ENCODE peak calls at places on chromosomes 1 and 21, in five cellular contexts. B, L, W, U and C are unnamed samples.

GRCh38 chr1:240136402-240136801 is 44.7 kb downstream of the FMN2 start:
- DNase-seq in B (no peak), L (no peak), W (no peak), U (no peak), C (peak)

GRCh38 chr1:182702826-182703524 is 18.6 kb upstream of the RGS8 start:
- DNase-seq in B (no peak), L (no peak), W (no peak), U (no peak), C (no peak)

GRCh38 chr1:1075148-1075935 is 1.2 kb upstream of the RNF223 start:
- DNase-seq in B (no peak), L (no peak), W (no peak), U (no peak), C (no peak)

GRCh38 chr1:34500451-34500850 is 254.4 kb upstream of the GJB5 start:
- DNase-seq in B (no peak), L (no peak), W (no peak), U (peak), C (peak)

GRCh38 chr21:32094792-32095191 is 184.1 kb downstream of the MIS18A start:
- DNase-seq in B (no peak), L (no peak), W (no peak), U (peak), C (peak)

GRCh38 chr1:169557131-169557530 is 29.1 kb downstream of the F5 start:
- DNase-seq in B (no peak), L (no peak), W (no peak), U (peak), C (no peak)

GRCh38 chr1:207172321-207172720 is 68.3 kb downstream of the C4BPA start:
- DNase-seq in B (no peak), L (no peak), W (no peak), U (no peak), C (no peak)

GRCh38 chr1:53183277-53183990 is 13.2 kb upstream of the CPT2 start:
- DNase-seq in B (no peak), L (no peak), W (peak), U (no peak), C (peak)

GRCh38 chr1:118486213-118486612 is 301.2 kb upstream of the SPAG17 start:
- DNase-seq in B (no peak), L (no peak), W (no peak), U (peak), C (no peak)

GRCh38 chr1:228646717-228647522 is 88.4 kb upstream of the RHOU start:
- DNase-seq in B (peak), L (no peak), W (peak), U (peak), C (peak)

GRCh38 chr21:44065428-44065827 is 41.8 kb upstream of the PWP2 start:
- DNase-seq in B (no peak), L (no peak), W (no peak), U (no peak), C (peak)

GRCh38 chr1:1954831-1955441 is 35.9 kb upstream of the TMEM52 start:
- DNase-seq in B (no peak), L (no peak), W (no peak), U (peak), C (no peak)

GRCh38 chr1:62457955-62458354 is 21.1 kb downstream of the USP1 start:
- DNase-seq in B (no peak), L (no peak), W (no peak), U (no peak), C (no peak)

GRCh38 chr21:20882462-20883415 is 115.5 kb upstream of the NCAM2 start:
- DNase-seq in B (no peak), L (no peak), W (peak), U (peak), C (no peak)

GRCh38 chr21:43188181-43188580 is 19.4 kb downstream of the CRYAA start:
- DNase-seq in B (no peak), L (no peak), W (no peak), U (no peak), C (no peak)

GRCh38 chr21:32735524-32735923 is 7.7 kb upstream of the SYNJ1 start:
- DNase-seq in B (no peak), L (no peak), W (no peak), U (peak), C (no peak)

GRCh38 chr1:180433873-180434272 is 68.5 kb downstream of the ACBD6 start:
- DNase-seq in B (no peak), L (no peak), W (no peak), U (peak), C (no peak)

GRCh38 chr1:192552619-192553225 is 22.9 kb upstream of the RGS1 start:
- DNase-seq in B (no peak), L (no peak), W (no peak), U (no peak), C (no peak)

GRCh38 chr1:212651521-212651920 is 43.0 kb downstream of the ATF3 start:
- DNase-seq in B (no peak), L (no peak), W (no peak), U (no peak), C (peak)

GRCh38 chr1:35850716-35851115 is 32.3 kb upstream of the AGO1 start:
- DNase-seq in B (no peak), L (no peak), W (no peak), U (no peak), C (no peak)

GRCh38 chr1:44775930-44776748 is 799 bp downstream of the RPS8 start:
- DNase-seq in B (peak), L (no peak), W (peak), U (no peak), C (peak)

GRCh38 chr21:45478115-45478801 is 64.0 kb downstream of the SLC19A1 start:
- DNase-seq in B (no peak), L (peak), W (peak), U (peak), C (peak)

GRCh38 chr21:25997788-25998611 is 172.6 kb downstream of the APP start:
- DNase-seq in B (peak), L (no peak), W (peak), U (peak), C (no peak)

GRCh38 chr1:235887676-235888075 is 21.0 kb upstream of the LYST start:
- DNase-seq in B (no peak), L (no peak), W (no peak), U (no peak), C (no peak)

GRCh38 chr1:204637985-204638356 is 47.6 kb downstream of the LRRN2 start:
- DNase-seq in B (no peak), L (no peak), W (peak), U (no peak), C (peak)

GRCh38 chr1:58434181-58434580 is 112.3 kb downstream of the OMA1 start:
- DNase-seq in B (no peak), L (no peak), W (no peak), U (no peak), C (no peak)

GRCh38 chr1:19156676-19157075 is 53.4 kb downstream of the UBR4 start:
- DNase-seq in B (no peak), L (no peak), W (peak), U (no peak), C (peak)

GRCh38 chr1:71222668-71223067 is 141.8 kb upstream of the ZRANB2 start:
- DNase-seq in B (peak), L (no peak), W (no peak), U (no peak), C (no peak)

GRCh38 chr1:112957133-112957812 is 1.3 kb upstream of the SLC16A1 start:
- DNase-seq in B (peak), L (no peak), W (peak), U (peak), C (peak)

GRCh38 chr1:183281039-183281438 is 95.0 kb downstream of the LAMC2 start:
- DNase-seq in B (peak), L (peak), W (no peak), U (no peak), C (peak)

GRCh38 chr1:61976566-61976965 is 218.1 kb upstream of the L1TD1 start:
- DNase-seq in B (no peak), L (no peak), W (no peak), U (no peak), C (no peak)

GRCh38 chr1:154304664-154305337 is 16.1 kb upstream of the AQP10 start:
- DNase-seq in B (peak), L (no peak), W (no peak), U (no peak), C (no peak)

GRCh38 chr1:29469457-29469856 is 233.1 kb downstream of the PTPRU start:
- DNase-seq in B (no peak), L (no peak), W (no peak), U (no peak), C (peak)

GRCh38 chr21:46183910-46184624 is at the start of gene SPATC1L:
- DNase-seq in B (peak), L (no peak), W (peak), U (peak), C (peak)

GRCh38 chr1:52567943-52568342 is 15.1 kb upstream of the TUT4 start:
- DNase-seq in B (no peak), L (no peak), W (no peak), U (peak), C (no peak)

GRCh38 chr21:44375281-44375651 is 21.8 kb downstream of the TRPM2 start:
- DNase-seq in B (no peak), L (no peak), W (no peak), U (no peak), C (no peak)

GRCh38 chr21:42629856-42630410 is 23.5 kb upstream of the PDE9A start:
- DNase-seq in B (no peak), L (no peak), W (no peak), U (no peak), C (no peak)

GRCh38 chr1:25729774-25730173 is 70.2 kb upstream of the SELENON start:
- DNase-seq in B (no peak), L (no peak), W (no peak), U (no peak), C (no peak)

GRCh38 chr1:42937836-42938595 is 20.7 kb downstream of the SLC2A1 start:
- DNase-seq in B (peak), L (no peak), W (peak), U (no peak), C (no peak)

GRCh38 chr1:42935971-42936308 is 22.7 kb downstream of the SLC2A1 start:
- DNase-seq in B (no peak), L (no peak), W (no peak), U (no peak), C (no peak)

GRCh38 chr1:42938596-42939184 is 20.0 kb downstream of the SLC2A1 start:
- DNase-seq in B (no peak), L (no peak), W (no peak), U (no peak), C (no peak)

GRCh38 chr1:42936309-42937078 is 22.2 kb downstream of the SLC2A1 start:
- DNase-seq in B (peak), L (no peak), W (peak), U (no peak), C (peak)

DNA sequence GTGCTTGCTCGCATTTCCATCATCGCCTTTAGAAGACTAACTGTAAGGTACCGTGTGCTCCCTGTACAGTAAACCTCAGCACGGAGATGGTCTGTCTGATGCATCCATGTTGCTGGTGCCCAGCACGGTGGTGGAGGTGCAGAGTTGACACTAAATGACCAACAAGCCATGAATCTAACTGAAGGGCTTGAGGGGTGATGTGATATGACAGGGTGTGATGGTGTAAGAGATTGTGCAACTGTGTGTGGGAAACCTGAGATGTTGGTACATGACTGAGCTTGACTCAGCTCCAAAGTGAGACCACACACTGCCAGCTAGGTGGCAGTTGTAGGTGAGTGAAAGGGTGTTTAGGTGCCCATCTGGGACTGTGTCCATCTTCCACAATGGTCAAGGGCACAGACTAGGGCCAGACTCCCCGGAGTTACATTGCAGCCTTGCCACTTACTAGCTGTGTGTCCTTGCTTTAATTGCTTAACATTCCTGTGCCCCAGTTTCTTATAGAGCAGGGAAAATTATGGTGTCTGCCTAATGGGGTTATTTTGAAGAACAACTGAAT is 21.4 kb downstream of the SLC2A1 start:
- DNase-seq in B (peak), L (no peak), W (peak), U (no peak), C (peak)
- H3K4me3 ChIP-seq in B (no peak), L (no peak), W (no peak), U (no peak), C (no peak)

GRCh38 chr1:185733818-185734709 is at the start of gene HMCN1:
- DNase-seq in B (peak), L (peak), W (peak), U (peak), C (peak)
- TF ChIP-seq CTCF in B (peak), L (no peak), W (no peak), U (peak), C (peak)

GRCh38 chr1:11828511-11828910 is 19.1 kb downstream of the NPPA start:
- DNase-seq in B (no peak), L (no peak), W (no peak), U (no peak), C (no peak)
- H3K4me3 ChIP-seq in B (no peak), L (no peak), W (no peak), U (no peak), C (no peak)

GRCh38 chr1:187819081-187819480 is 990.3 kb downstream of the PLA2G4A start:
- DNase-seq in B (no peak), L (no peak), W (no peak), U (no peak), C (no peak)

GRCh38 chr1:187816646-187817045 is 987.9 kb downstream of the PLA2G4A start:
- DNase-seq in B (no peak), L (no peak), W (no peak), U (no peak), C (no peak)

DNA sequence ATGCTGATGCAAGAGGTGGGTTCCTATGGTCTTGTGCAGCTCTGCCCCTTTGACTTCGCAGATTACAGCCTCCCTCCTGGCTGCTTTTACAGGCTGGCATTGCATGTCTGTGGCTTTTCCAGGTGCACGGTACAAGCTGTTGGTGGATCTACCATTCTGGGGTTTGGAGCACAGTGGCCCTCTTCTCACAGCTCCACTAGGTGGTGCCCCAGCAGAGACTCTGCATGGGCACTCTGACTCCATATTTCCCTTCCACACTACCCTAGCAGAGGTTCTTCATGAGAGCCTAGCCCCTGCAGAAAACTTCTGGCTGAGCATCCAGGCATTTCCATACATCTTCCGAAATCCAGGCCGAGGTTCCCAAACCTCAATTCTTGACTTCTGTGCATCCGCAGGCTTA is 989.0 kb downstream of the PLA2G4A start:
- DNase-seq in B (no peak), L (no peak), W (no peak), U (no peak), C (no peak)
- TF ChIP-seq CTCF in B (peak), L (no peak), W (no peak), U (no peak), C (no peak)